ENCODE peak calls at places on chromosomes 5 and 9, in four cellular contexts. F is NCI-H2081; I is activated naive CD8-positive, alpha-beta T cell treated with anti-CD3 and anti-CD28 coated beads, Interleukin-2, amount 50 U/mL, for 24 hours; L is T-helper 9 cell. M is an unnamed sample.

GRCh38 chr5:14816999-14817761 is 54.4 kb downstream of the ANKH start:
- DNase-seq in I (peak), L (no peak), F (no peak), M (no peak)

GRCh38 chr9:106799146-106799545 is 63.8 kb upstream of the ZNF462 start:
- DNase-seq in L (no peak), F (no peak), I (no peak), M (peak)

GRCh38 chr5:124996764-124997077 is 250.3 kb upstream of the ZNF608 start:
- DNase-seq in I (no peak), F (no peak), L (no peak), M (peak)

GRCh38 chr5:54873696-54874095 is 111.7 kb downstream of the ESM1 start:
- DNase-seq in I (no peak), L (no peak), F (no peak), M (no peak)

GRCh38 chr5:82909816-82910215 is 167.4 kb downstream of the TMEM167A start:
- DNase-seq in L (no peak), I (no peak), F (no peak), M (no peak)

GRCh38 chr5:77546-77945 is 14.4 kb upstream of the PLEKHG4B start:
- DNase-seq in L (no peak), I (no peak), F (no peak), M (no peak)

GRCh38 chr9:129761293-129761900 is 8.6 kb upstream of the PTGES start:
- DNase-seq in L (no peak), I (no peak), F (no peak), M (no peak)

GRCh38 chr5:157469687-157470086 is 9.7 kb downstream of the NIPAL4 start:
- DNase-seq in I (no peak), F (no peak), L (no peak), M (peak)

GRCh38 chr9:123201083-123201482 is 67.3 kb downstream of the STRBP start:
- DNase-seq in F (no peak), I (no peak), L (no peak), M (no peak)

GRCh38 chr5:95655575-95655974 is 9.0 kb downstream of the RFESD start:
- DNase-seq in L (no peak), F (no peak), I (no peak), M (no peak)